ENCODE peak calls at places on chromosomes 4 and X, in eight cellular contexts. H is endothelial cell of umbilical vein, Y is H1, W is tibial artery, U is A549, D is testis, G is ovary, E is neural progenitor cell. J is an unnamed sample. For H3K4me1, the result is how much of the 10 kb centered on the place peaks cover.

GRCh38 chrX:132023896-132024386 is 839 bp downstream of the STK26 start:
- DNase-seq in W (no peak), Y (peak), H (peak), U (peak), G (no peak), D (peak), E (peak), J (peak)

GRCh38 chr4:151730003-151730559 is 30.7 kb downstream of the GATB start:
- DNase-seq in D (no peak), U (peak), W (no peak), Y (no peak), G (no peak), E (no peak), H (no peak), J (no peak)

GRCh38 chr4:70711599-70711998 is 10.2 kb upstream of the RUFY3 start:
- DNase-seq in H (no peak), E (no peak), W (no peak), U (no peak), D (no peak), Y (no peak), G (no peak), J (no peak)

GRCh38 chr4:4260185-4260751 is 12.2 kb upstream of the TMEM128 start:
- DNase-seq in D (peak), G (no peak), E (no peak), U (peak), Y (no peak), W (no peak), H (peak), J (peak)

GRCh38 chrX:39730671-39731389 is 366.9 kb downstream of the BCOR start:
- DNase-seq in G (peak), Y (peak), U (peak), E (peak), D (peak), H (peak), W (peak), J (peak)

GRCh38 chr4:78217557-78217956 is 160.4 kb downstream of the FRAS1 start:
- DNase-seq in E (no peak), W (no peak), D (no peak), U (no peak), H (no peak), Y (no peak), G (no peak), J (no peak)

GRCh38 chrX:150365953-150366911 is 3.1 kb downstream of the MAMLD1 start:
- DNase-seq in E (peak), D (peak), H (peak), G (peak), W (peak), U (peak), Y (peak), J (peak)

GRCh38 chrX:3161686-3162085 is 120.4 kb downstream of the ARSF start:
- DNase-seq in G (no peak), Y (no peak), H (no peak), D (no peak), U (no peak), W (no peak), E (no peak), J (no peak)

GRCh38 chr4:94877973-94878372 is 120.2 kb downstream of the BMPR1B start:
- DNase-seq in D (no peak), E (no peak), G (no peak), W (no peak), Y (no peak), U (no peak), H (no peak), J (no peak)

GRCh38 chrX:49175875-49176274 is 4.2 kb downstream of the PLP2 start:
- DNase-seq in H (no peak), Y (no peak), W (no peak), D (no peak), U (no peak), G (no peak), E (no peak), J (no peak)

GRCh38 chrX:49175435-49175834 is 3.7 kb downstream of the PLP2 start:
- DNase-seq in H (no peak), W (no peak), D (no peak), E (no peak), Y (no peak), U (no peak), G (no peak), J (no peak)

GRCh38 chrX:49176421-49177326 is 5.0 kb downstream of the PLP2 start:
- DNase-seq in E (no peak), U (peak), H (no peak), Y (no peak), D (no peak), W (no peak), G (no peak), J (no peak)

GRCh38 chrX:49172280-49172780 is 632 bp downstream of the PLP2 start:
- DNase-seq in U (peak), Y (peak), D (peak), E (no peak), W (peak), H (peak), G (peak), J (peak)

GRCh38 chrX:49174723-49175122 is 3.0 kb downstream of the PLP2 start:
- DNase-seq in U (peak), Y (no peak), G (no peak), H (no peak), D (no peak), W (no peak), E (no peak), J (peak)
- H3K27ac ChIP-seq in U (no peak), Y (no peak), G (no peak), H (no peak), D (no peak), W (no peak), E (no peak), J (no peak)

DNA sequence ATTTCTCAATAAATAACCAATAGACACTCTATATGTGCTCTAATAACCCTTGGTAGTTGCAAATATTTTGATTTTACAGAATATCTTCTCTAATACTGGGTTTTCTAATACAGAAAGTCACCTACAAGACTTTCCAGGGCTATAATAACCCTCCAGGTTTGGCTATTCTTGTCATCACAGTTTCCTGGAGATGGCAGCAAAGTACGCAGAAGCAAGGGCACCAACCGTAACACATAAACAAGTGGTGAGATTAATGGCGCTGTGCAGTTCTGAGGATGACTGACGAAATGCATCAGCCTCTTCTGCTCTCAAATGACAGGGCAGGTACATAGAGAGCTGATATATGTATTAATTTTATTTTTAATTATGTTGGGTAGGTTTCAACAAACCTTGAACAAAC is 122.4 kb downstream of the C4orf33 start:
- DNase-seq in H (peak), U (peak), D (peak), G (no peak), W (no peak), E (peak), Y (no peak), J (peak)
- TF ChIP-seq CTCF in H (no peak), U (peak), D (no peak), G (no peak), W (peak), E (peak), Y (no peak), J (peak)

DNA sequence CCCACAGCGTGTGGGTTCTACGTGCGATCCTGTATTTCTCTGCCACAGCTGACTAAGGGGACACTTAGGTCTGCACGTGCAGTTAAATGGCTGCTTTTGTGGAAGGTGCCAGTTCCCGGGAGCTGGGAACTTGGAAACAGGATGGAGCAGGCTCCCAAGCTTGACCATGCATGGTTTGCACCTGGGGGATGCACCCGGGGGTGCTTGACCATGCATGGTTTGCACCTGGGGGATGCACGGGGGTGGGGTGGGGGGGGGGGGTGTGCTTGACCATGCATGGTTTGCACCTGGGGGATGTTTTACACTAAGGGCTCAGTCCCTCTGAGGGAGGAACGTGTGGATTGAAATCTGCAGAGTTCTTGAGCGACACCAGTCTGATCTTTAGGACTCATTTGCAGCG is 5.7 kb downstream of the WFS1 start:
- DNase-seq in D (no peak), H (no peak), Y (no peak), W (no peak), U (no peak), E (no peak), G (no peak), J (no peak)
- H3K4me1 ChIP-seq in D (half or more), H (under half), Y (under half), W (half or more), U (under half), E (under half), G (half or more), J (under half)

DNA sequence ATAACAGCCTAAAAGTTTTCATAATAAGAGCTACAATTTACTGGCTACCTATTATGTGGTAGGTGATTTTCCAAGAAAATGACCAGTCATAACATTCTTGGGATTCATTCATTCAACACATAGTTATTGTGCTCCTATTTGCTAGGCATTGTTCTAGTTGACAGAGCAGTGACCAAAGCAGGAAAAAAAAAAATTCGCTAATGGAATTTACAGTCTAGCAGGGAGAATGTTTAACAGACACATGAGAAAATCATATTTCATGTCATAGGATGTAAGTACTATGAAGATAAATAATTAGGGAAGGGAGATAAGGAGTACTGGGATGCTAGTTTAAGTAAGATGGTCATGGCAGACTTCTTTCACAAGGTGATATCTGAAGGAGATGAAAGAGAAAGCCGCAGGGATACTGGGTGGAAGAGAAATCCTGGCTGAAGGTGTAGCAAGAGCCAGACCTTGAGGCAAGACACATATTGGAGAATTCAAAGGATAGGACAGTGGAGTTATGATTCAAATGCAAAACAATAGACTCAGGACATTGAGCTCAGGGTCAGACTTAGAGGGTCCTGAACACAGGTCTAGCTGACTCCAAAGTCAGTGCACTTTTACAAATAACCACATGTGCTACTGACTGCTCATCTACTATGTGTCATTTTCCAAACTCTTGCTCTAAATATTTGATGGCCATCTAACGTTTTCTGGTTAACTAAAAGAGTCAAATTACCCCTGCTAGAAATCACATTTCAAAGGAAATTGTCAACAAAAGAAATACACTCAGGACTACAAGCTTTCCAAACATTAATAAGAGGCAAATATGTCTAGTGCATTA is 20.4 kb downstream of the SPCS3 start:
- DNase-seq in U (no peak), W (no peak), Y (no peak), G (no peak), H (peak), E (no peak), D (no peak), J (no peak)
- H3K27ac ChIP-seq in U (no peak), W (no peak), Y (no peak), G (no peak), H (no peak), E (no peak), D (no peak), J (no peak)

GRCh38 chrX:7074135-7074907 is 73.2 kb upstream of the STS start:
- DNase-seq in U (no peak), E (no peak), G (no peak), W (no peak), D (no peak), Y (no peak), H (no peak), J (no peak)
- TF ChIP-seq CTCF in U (no peak), E (peak), G (no peak), W (no peak), D (no peak), Y (no peak), H (no peak), J (peak)

GRCh38 chrX:125850693-125851092 is 315.4 kb downstream of the DCAF12L2 start:
- DNase-seq in G (no peak), Y (no peak), W (no peak), H (no peak), U (no peak), E (no peak), D (no peak), J (no peak)
- H3K4me1 ChIP-seq in G (under half), Y (under half), W (under half), H (under half), U (under half), E (under half), D (under half), J (under half)

DNA sequence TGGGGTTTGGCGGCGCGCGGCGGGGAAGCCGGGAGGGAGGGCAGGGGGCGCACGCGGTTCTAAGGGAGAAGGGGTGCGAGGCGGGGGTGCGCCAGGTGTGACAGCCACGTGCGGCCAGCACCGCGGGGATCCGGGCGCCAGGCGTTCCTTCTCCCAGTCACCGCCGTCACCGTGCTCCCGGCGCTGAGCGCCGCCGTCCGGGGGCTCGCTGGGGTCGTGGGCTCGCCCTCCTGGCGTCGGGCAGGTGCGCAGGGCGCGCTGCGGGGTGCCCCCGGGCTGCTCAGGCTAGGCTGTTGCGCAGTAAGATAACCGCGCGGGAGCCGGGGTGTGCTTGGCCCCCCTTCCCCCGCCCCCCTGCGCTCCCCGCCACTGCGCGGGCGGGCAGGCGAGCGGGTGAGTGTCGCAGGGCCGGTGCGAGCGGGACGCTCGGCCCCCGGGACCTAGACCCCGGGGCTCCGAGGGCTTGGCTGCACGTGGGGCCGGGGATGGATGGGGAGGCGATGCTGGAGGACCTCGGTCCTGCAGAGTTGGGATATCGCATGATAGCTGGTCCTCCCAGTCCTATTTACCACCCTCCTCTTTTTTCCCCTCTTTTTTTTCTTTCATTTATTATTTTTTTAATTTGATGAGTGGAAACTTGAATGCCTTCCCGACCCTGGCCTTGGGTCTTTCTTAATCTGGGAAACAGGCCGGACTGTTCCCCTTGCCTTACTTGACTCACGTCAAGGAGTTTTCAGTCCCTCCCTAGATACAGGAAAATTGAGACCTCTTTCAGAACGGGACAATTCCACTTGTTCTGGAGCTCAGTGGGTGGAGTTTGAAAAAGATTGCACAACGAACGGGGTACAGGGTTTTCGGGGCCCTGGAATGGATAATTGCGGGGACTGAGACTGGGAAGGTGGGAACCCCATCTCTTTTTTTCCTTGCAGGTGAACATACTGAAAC is 797 bp downstream of the TXLNG start:
- DNase-seq in G (peak), U (no peak), Y (peak), E (peak), W (peak), H (no peak), D (no peak), J (no peak)
- H3K27ac ChIP-seq in G (peak), U (peak), Y (no peak), E (peak), W (peak), H (no peak), D (peak), J (peak)

GRCh38 chr4:148284526-148285193 is 157.6 kb downstream of the NR3C2 start:
- DNase-seq in H (peak), D (peak), Y (no peak), G (no peak), E (peak), W (no peak), U (no peak), J (no peak)
- TF ChIP-seq CTCF in H (no peak), D (peak), Y (no peak), G (no peak), E (peak), W (no peak), U (no peak), J (peak)

GRCh38 chr4:83870551-83870950 is 334.6 kb downstream of the GPAT3 start:
- DNase-seq in U (no peak), E (no peak), D (no peak), H (no peak), G (no peak), W (no peak), Y (no peak), J (no peak)

GRCh38 chr4:83867221-83867620 is 331.3 kb downstream of the GPAT3 start:
- DNase-seq in D (no peak), U (no peak), Y (no peak), E (no peak), H (no peak), W (no peak), G (no peak), J (no peak)

GRCh38 chr4:83862471-83862870 is 326.6 kb downstream of the GPAT3 start:
- DNase-seq in U (no peak), E (no peak), W (no peak), G (no peak), H (no peak), D (no peak), Y (no peak), J (no peak)

GRCh38 chr4:83866821-83867220 is 330.9 kb downstream of the GPAT3 start:
- DNase-seq in H (no peak), Y (no peak), E (no peak), G (no peak), U (no peak), W (no peak), D (no peak), J (no peak)

DNA sequence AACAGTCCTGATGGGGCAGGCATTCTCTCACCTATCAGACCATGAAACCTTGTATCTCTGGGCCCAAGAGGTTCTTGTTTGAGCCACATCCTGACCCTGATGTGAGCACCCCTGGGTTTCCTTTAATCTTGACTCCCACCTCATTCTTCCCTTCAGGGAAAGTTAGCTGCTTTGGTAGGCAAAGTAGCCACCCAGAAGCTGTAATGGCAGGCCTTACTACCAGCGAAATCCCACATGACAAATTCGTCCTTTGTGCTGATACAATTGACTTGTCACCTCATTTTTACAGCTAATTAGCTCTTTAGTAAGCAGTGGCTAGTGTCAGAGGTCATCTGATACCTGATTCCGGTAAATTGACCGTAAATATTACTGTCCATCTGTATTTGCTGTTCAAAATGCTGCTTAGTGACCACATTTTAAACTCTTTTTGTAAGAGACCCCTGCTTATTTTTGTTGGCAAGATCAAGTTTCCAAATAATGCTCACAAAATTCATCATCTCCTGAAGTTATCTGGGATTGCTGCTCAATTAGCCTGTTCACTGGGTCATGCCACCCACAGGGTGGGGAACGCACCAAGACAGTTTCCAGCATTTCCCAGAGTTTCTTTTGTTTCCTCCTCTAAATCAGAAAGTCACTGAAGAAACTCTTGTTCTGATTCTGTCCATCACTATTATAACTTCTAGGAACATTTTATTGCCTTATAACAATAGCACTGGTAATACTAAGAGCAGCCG is 329.7 kb downstream of the GPAT3 start:
- DNase-seq in G (no peak), U (no peak), E (peak), W (no peak), Y (no peak), D (no peak), H (no peak), J (no peak)
- H3K4me1 ChIP-seq in G (under half), U (under half), E (under half), W (under half), Y (under half), D (under half), H (under half), J (under half)

J was measured in A673.